ENCODE peak calls at places on chromosomes 7 and 10, in eight cellular contexts. Q, U, E, T, A, H, K and R are unnamed samples.

GRCh38 chr7:34759477-34760125 is 101.6 kb downstream of the NPSR1 start:
- DNase-seq in Q (peak), U (no peak), E (peak), T (peak), A (no peak), H (no peak), K (no peak), R (no peak)

GRCh38 chr7:7183833-7184463 is 1.6 kb downstream of the C1GALT1 start:
- DNase-seq in Q (peak), U (no peak), E (no peak), T (peak), A (no peak), H (no peak), K (no peak), R (no peak)

GRCh38 chr7:135784013-135784412 is 35.4 kb upstream of the FAM180A start:
- DNase-seq in Q (no peak), U (no peak), E (no peak), T (no peak), A (no peak), H (no peak), K (no peak), R (no peak)

GRCh38 chr10:132397036-132397541 is at the start of gene PWWP2B:
- DNase-seq in Q (no peak), U (peak), E (no peak), T (peak), A (no peak), H (no peak), K (peak), R (peak)

GRCh38 chr7:139054101-139054500 is 18.3 kb upstream of the ZC3HAV1L start:
- DNase-seq in Q (no peak), U (no peak), E (no peak), T (no peak), A (no peak), H (no peak), K (no peak), R (no peak)

GRCh38 chr7:80611779-80612178 is 26.7 kb upstream of the CD36 start:
- DNase-seq in Q (peak), U (no peak), E (no peak), T (peak), A (peak), H (no peak), K (no peak), R (no peak)

GRCh38 chr7:139430443-139430842 is 53.0 kb downstream of the KLRG2 start:
- DNase-seq in Q (no peak), U (no peak), E (no peak), T (no peak), A (no peak), H (no peak), K (no peak), R (no peak)

GRCh38 chr10:118034755-118035154 is 12.0 kb downstream of the RAB11FIP2 start:
- DNase-seq in Q (no peak), U (no peak), E (no peak), T (no peak), A (no peak), H (no peak), K (no peak), R (no peak)

GRCh38 chr7:137146996-137147720 is 196.4 kb downstream of the PTN start:
- DNase-seq in Q (peak), U (no peak), E (no peak), T (no peak), A (no peak), H (no peak), K (no peak), R (no peak)

GRCh38 chr7:28984219-28984618 is 26.1 kb upstream of the TRIL start:
- DNase-seq in Q (no peak), U (no peak), E (no peak), T (no peak), A (no peak), H (no peak), K (no peak), R (no peak)

GRCh38 chr10:132397671-132398565 is 918 bp downstream of the PWWP2B start:
- DNase-seq in Q (peak), U (peak), E (no peak), T (peak), A (no peak), H (no peak), K (peak), R (no peak)

GRCh38 chr7:80614911-80615310 is 23.5 kb upstream of the CD36 start:
- DNase-seq in Q (peak), U (no peak), E (no peak), T (no peak), A (no peak), H (no peak), K (no peak), R (no peak)

GRCh38 chr10:113071446-113071845 is 121.4 kb downstream of the TCF7L2 start:
- DNase-seq in Q (no peak), U (no peak), E (no peak), T (no peak), A (no peak), H (no peak), K (no peak), R (no peak)

GRCh38 chr7:111853231-111853990 is 291.1 kb upstream of the IMMP2L start:
- DNase-seq in Q (peak), U (no peak), E (no peak), T (no peak), A (no peak), H (no peak), K (no peak), R (no peak)

GRCh38 chr7:10237306-10237705 is 736.4 kb upstream of the PHF14 start:
- DNase-seq in Q (peak), U (no peak), E (no peak), T (peak), A (no peak), H (no peak), K (no peak), R (no peak)

GRCh38 chr7:139995034-139995915 is 67.5 kb downstream of the PARP12 start:
- DNase-seq in Q (peak), U (no peak), E (no peak), T (peak), A (no peak), H (no peak), K (no peak), R (no peak)

GRCh38 chr7:38940774-38941173 is 31.8 kb upstream of the VPS41 start:
- DNase-seq in Q (no peak), U (no peak), E (no peak), T (no peak), A (no peak), H (no peak), K (no peak), R (no peak)

GRCh38 chr7:4928445-4928844 is 30.5 kb downstream of the MMD2 start:
- DNase-seq in Q (no peak), U (no peak), E (no peak), T (no peak), A (no peak), H (no peak), K (no peak), R (no peak)

GRCh38 chr7:13879994-13880686 is 109.3 kb downstream of the ETV1 start:
- DNase-seq in Q (no peak), U (no peak), E (no peak), T (peak), A (no peak), H (no peak), K (no peak), R (no peak)